ENCODE peak calls at places on chromosomes 13 and 19, in five cellular contexts. V is K562, I is body of pancreas, T is thyroid gland, D is Peyer's patch. A is an unnamed sample. For H3K9me3, the result is how much of the 10 kb centered on the place peaks cover.

GRCh38 chr13:110855363-110855762 is 59.5 kb downstream of the ANKRD10 start:
- DNase-seq in D (no peak), I (no peak), T (no peak), V (no peak), A (no peak)

GRCh38 chr19:28416245-28416644 is 796.7 kb downstream of the UQCRFS1 start:
- DNase-seq in V (no peak), I (no peak), D (no peak), T (no peak), A (no peak)

GRCh38 chr13:96519380-96519779 is 429.5 kb downstream of the HS6ST3 start:
- DNase-seq in V (no peak), I (no peak), T (no peak), D (no peak), A (no peak)

GRCh38 chr19:41089955-41090354 is 1.7 kb downstream of the CYP2A13 start:
- DNase-seq in D (no peak), T (no peak), V (no peak), I (no peak), A (no peak)

GRCh38 chr13:40776681-40777165 is 5.7 kb upstream of the MRPS31 start:
- DNase-seq in V (peak), T (no peak), I (peak), D (peak), A (peak)

GRCh38 chr19:17086129-17086528 is 10.6 kb downstream of the MYO9B start:
- DNase-seq in I (no peak), D (no peak), V (no peak), T (no peak), A (no peak)

GRCh38 chr13:112887151-112887550 is 81.9 kb upstream of the MCF2L start:
- DNase-seq in I (no peak), T (no peak), D (no peak), V (no peak), A (no peak)

GRCh38 chr13:113926301-113926761 is 47.5 kb downstream of the C13orf46 start:
- DNase-seq in T (no peak), D (peak), I (no peak), V (no peak), A (no peak)

GRCh38 chr13:46951516-46951915 is 54.7 kb upstream of the HTR2A start:
- DNase-seq in V (no peak), T (no peak), I (no peak), D (no peak), A (no peak)

GRCh38 chr19:40627486-40628279 is 26.5 kb downstream of the LTBP4 start:
- DNase-seq in D (no peak), V (no peak), T (no peak), I (no peak), A (no peak)

GRCh38 chr13:108215428-108215827 is at the start of gene LIG4:
- DNase-seq in D (peak), T (peak), V (peak), I (peak), A (peak)
- TF ChIP-seq POLR2A in D (no peak), T (peak), V (peak), I (peak), A (no peak)

GRCh38 chr19:5585461-5586299 is 17.9 kb upstream of the TINCR start:
- DNase-seq in V (peak), T (peak), D (no peak), I (peak), A (no peak)
- H3K27ac ChIP-seq in V (peak), T (peak), D (no peak), I (peak), A (peak)

GRCh38 chr19:52102782-52103181 is 7.2 kb upstream of the ZNF841 start:
- DNase-seq in D (no peak), V (no peak), T (no peak), I (no peak), A (no peak)
- H3K9me3 ChIP-seq in D (under half), V (under half), T (under half), I (under half), A (under half)

GRCh38 chr13:45104294-45104693 is 16.0 kb upstream of the GTF2F2 start:
- DNase-seq in T (no peak), V (no peak), D (no peak), I (no peak), A (no peak)

GRCh38 chr13:45102136-45102802 is 18.0 kb upstream of the GTF2F2 start:
- DNase-seq in T (no peak), V (no peak), D (no peak), I (no peak), A (no peak)

GRCh38 chr13:45105895-45106294 is 14.4 kb upstream of the GTF2F2 start:
- DNase-seq in I (no peak), V (no peak), D (no peak), T (no peak), A (no peak)

GRCh38 chr13:45100855-45101254 is 19.5 kb upstream of the GTF2F2 start:
- DNase-seq in D (no peak), V (no peak), I (no peak), T (no peak), A (no peak)

GRCh38 chr13:45101327-45102018 is 18.8 kb upstream of the GTF2F2 start:
- DNase-seq in I (no peak), V (no peak), D (no peak), T (no peak), A (no peak)
- TF ChIP-seq POLR2A in I (no peak), V (no peak), D (no peak), T (no peak), A (no peak)

GRCh38 chr13:43767351-43767901 is 19.3 kb downstream of the ENOX1 start:
- DNase-seq in I (peak), D (no peak), T (no peak), V (no peak), A (no peak)
- H3K27ac ChIP-seq in I (peak), D (no peak), T (no peak), V (no peak), A (peak)

DNA sequence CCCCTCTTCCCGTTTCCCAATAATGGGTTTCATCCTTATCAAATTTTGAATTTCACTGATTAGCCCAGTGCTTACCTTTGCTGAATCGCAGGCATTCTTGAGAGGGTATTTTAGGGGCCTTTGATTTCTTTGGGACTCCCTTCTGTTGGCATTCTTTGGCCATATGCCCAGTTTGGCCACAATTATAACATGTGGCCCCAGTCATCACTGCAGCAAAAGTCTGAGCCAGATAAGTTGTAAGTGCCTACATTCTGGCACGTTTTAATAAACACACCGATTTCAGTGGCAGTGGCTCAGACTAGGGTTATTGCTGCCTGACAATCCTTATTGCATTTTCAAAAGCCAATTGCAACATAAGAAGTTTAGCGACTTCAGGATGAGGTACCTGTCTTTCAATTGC is 41.4 kb downstream of the ZNF726 start:
- DNase-seq in T (no peak), I (no peak), D (no peak), V (no peak), A (no peak)
- H3K9me3 ChIP-seq in T (under half), I (under half), D (under half), V (under half), A (under half)

GRCh38 chr19:47756627-47756929 is 11.2 kb downstream of the NOP53 start:
- DNase-seq in T (no peak), V (no peak), I (no peak), D (no peak), A (no peak)

GRCh38 chr19:47752440-47753211 is 7.3 kb downstream of the NOP53 start:
- DNase-seq in V (no peak), T (no peak), D (no peak), I (no peak), A (no peak)

GRCh38 chr19:47755762-47756626 is 10.6 kb downstream of the NOP53 start:
- DNase-seq in I (no peak), V (no peak), T (no peak), D (no peak), A (no peak)

GRCh38 chr19:47755065-47755761 is 9.9 kb downstream of the NOP53 start:
- DNase-seq in T (no peak), I (no peak), D (no peak), V (no peak), A (no peak)

DNA sequence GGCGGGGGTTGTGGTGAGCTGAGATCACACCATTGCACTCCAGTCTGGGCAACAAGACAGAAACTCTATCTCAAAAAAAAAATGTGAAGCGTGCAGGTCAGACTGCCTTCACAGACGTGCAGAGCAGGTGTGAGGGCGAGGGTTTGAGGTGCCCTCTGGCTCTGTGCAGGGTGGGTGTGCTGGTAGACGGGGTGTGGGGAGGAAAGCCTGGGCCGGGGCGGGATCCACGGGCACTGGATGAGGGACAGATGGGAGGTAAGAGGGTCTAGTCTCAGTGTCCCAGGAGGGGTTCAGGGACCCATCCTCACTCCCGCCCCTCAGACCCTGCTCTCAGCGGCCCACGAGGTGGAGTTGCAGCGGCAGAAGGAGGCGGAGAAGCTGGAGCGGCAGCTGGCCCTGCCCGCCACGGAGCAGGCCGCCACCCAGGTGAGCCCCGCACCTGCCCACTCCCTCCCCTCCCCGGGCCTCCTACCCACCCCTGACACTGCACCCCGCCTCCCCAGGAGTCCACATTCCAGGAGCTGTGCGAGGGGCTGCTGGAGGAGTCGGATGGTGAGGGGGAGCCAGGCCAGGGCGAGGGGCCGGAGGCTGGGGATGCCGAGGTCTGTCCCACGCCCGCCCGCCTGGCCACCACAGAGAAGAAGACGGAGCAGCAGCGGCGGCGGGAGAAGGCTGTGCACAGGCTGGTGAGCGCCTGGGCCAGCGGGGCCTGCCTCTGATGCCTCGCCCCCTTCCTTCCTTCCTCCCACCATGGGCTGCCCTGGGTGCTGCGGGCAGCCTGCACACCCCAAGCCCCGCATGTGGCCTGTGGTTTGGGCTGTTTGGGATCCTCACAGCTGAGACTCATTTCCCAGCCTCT is 9.1 kb downstream of the NOP53 start:
- DNase-seq in T (no peak), I (no peak), V (no peak), D (no peak), A (no peak)
- TF ChIP-seq POLR2A in T (no peak), I (no peak), V (no peak), D (no peak), A (no peak)

DNA sequence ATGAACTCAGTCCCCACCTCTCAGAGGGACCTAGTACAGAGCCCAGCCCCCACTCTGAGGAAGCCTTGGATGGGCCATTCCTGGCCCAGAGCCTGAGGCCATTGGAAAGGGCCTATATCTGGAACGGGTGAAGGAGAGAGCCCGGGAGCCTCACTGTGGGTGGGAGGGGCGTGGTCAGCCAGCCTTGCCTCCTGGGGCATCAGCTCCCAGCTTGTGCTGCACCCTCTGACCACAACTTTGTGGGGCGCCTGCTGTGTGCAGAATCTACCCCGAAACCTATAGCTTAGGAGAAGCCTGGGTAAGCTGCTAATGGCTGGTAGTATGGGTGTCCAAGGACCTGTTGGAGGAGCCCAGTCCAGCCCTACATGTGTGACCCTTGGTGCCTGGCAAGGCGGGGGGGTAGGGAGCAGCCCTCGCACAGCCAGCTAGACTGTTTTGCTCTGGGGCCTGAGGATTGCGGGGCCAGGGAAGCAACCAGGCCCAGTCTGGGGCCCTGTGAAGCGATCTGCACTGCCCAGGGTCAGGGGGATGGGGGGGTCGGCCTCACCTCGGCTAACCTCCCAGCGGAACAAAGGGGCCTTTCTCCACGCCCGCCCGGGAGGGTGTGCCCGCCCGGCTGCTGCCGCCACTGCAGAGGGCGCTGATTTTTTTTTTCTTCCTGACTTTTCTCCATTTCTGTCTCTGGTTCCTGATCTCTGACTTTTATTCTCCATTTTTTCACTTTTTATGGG is 42.3 kb downstream of the LYL1 start:
- DNase-seq in T (peak), V (no peak), D (no peak), I (no peak), A (peak)
- H3K27ac ChIP-seq in T (peak), V (no peak), D (peak), I (peak), A (peak)

GRCh38 chr19:56617531-56617930 is 22.4 kb downstream of the ZNF71 start:
- DNase-seq in T (no peak), D (no peak), I (no peak), V (no peak), A (no peak)
- H3K9me3 ChIP-seq in T (under half), D (under half), I (under half), V (under half), A (half or more)

GRCh38 chr19:51570962-51571575 is at the start of gene ZNF175:
- DNase-seq in T (peak), I (peak), V (peak), D (peak), A (peak)
- TF ChIP-seq POLR2A in T (no peak), I (peak), V (peak), D (no peak), A (no peak)